ENCODE peak calls at places on chromosome 20, in seven cellular contexts. F is ovary, U is PC-9, E is astrocyte of the cerebellum, L is HFF-Myc, X is breast epithelium, C is sigmoid colon. Z is an unnamed sample.

GRCh38 chr20:24116611-24117010 is 128.0 kb upstream of the GGTLC1 start:
- DNase-seq in F (no peak), U (no peak), E (no peak), L (no peak), X (no peak), C (no peak), Z (no peak)

GRCh38 chr20:45506927-45507820 is 8.2 kb downstream of the SPINT3 start:
- DNase-seq in F (no peak), U (no peak), E (no peak), L (no peak), X (no peak), C (no peak), Z (no peak)

GRCh38 chr20:60637801-60638200 is 614.3 kb upstream of the CDH4 start:
- DNase-seq in F (no peak), U (no peak), E (no peak), L (no peak), X (no peak), C (no peak), Z (no peak)

GRCh38 chr20:43982886-43983285 is 68.2 kb downstream of the TOX2 start:
- DNase-seq in F (no peak), U (no peak), E (no peak), L (no peak), X (no peak), C (no peak), Z (no peak)

GRCh38 chr20:46708172-46708860 is 1.1 kb upstream of the SLC2A10 start:
- DNase-seq in F (no peak), U (no peak), E (no peak), L (no peak), X (no peak), C (no peak), Z (no peak)

GRCh38 chr20:15320941-15321340 is 983.5 kb upstream of the FLRT3 start:
- DNase-seq in F (no peak), U (no peak), E (no peak), L (no peak), X (peak; percentile 72), C (no peak), Z (no peak)

GRCh38 chr20:44594730-44595129 is 12.4 kb downstream of the PKIG start:
- DNase-seq in F (no peak), U (no peak), E (no peak), L (peak; percentile 61), X (no peak), C (no peak), Z (no peak)

GRCh38 chr20:37240337-37241055 is 21.1 kb downstream of the GHRH start:
- DNase-seq in F (no peak), U (no peak), E (no peak), L (no peak), X (no peak), C (peak; percentile 4), Z (no peak)

GRCh38 chr20:46545077-46545826 is 5.2 kb downstream of the OCSTAMP start:
- DNase-seq in F (no peak), U (no peak), E (no peak), L (no peak), X (no peak), C (no peak), Z (peak; percentile 91)

GRCh38 chr20:42706762-42707161 is 482.9 kb downstream of the PTPRT start:
- DNase-seq in F (no peak), U (no peak), E (no peak), L (no peak), X (no peak), C (peak; percentile 64), Z (no peak)

GRCh38 chr20:31860431-31861345 is 9.6 kb downstream of the DUSP15 start:
- DNase-seq in F (no peak), U (peak; percentile 46), E (no peak), L (no peak), X (no peak), C (no peak), Z (peak; percentile 39)

GRCh38 chr20:6504826-6505225 is 262.7 kb upstream of the BMP2 start:
- DNase-seq in F (no peak), U (no peak), E (no peak), L (no peak), X (no peak), C (no peak), Z (no peak)

GRCh38 chr20:52004720-52005119 is 186.9 kb downstream of the ZFP64 start:
- DNase-seq in F (no peak), U (no peak), E (no peak), L (no peak), X (no peak), C (no peak), Z (no peak)

GRCh38 chr20:4875578-4876067 is 125.7 kb downstream of the SLC23A2 start:
- DNase-seq in F (no peak), U (no peak), E (no peak), L (no peak), X (no peak), C (no peak), Z (no peak)

GRCh38 chr20:56582557-56582956 is 46.5 kb upstream of the TFAP2C start:
- DNase-seq in F (no peak), U (no peak), E (no peak), L (no peak), X (no peak), C (no peak), Z (no peak)

GRCh38 chr20:9035129-9035528 is 33.8 kb upstream of the PLCB4 start:
- DNase-seq in F (no peak), U (peak; percentile 53), E (peak; percentile 74), L (peak; percentile 74), X (no peak), C (no peak), Z (no peak)

GRCh38 chr20:61244213-61244612 is 7.8 kb upstream of the CDH4 start:
- DNase-seq in F (no peak), U (no peak), E (no peak), L (no peak), X (no peak), C (no peak), Z (no peak)

GRCh38 chr20:50518270-50518721 is 8.1 kb downstream of the PTPN1 start:
- DNase-seq in F (no peak), U (no peak), E (no peak), L (no peak), X (no peak), C (no peak), Z (no peak)

GRCh38 chr20:36548006-36548315 is 6.6 kb downstream of the MYL9 start:
- DNase-seq in F (peak; percentile 48), U (no peak), E (no peak), L (no peak), X (no peak), C (peak; percentile 74), Z (no peak)

GRCh38 chr20:48722737-48723191 is 105.0 kb downstream of the PREX1 start:
- DNase-seq in F (no peak), U (no peak), E (no peak), L (no peak), X (no peak), C (peak; percentile 63), Z (peak; percentile 62)
- TF ChIP-seq CTCF in F (no peak), U (no peak), E (no peak), L (no peak), X (no peak), C (no peak), Z (no peak)

DNA sequence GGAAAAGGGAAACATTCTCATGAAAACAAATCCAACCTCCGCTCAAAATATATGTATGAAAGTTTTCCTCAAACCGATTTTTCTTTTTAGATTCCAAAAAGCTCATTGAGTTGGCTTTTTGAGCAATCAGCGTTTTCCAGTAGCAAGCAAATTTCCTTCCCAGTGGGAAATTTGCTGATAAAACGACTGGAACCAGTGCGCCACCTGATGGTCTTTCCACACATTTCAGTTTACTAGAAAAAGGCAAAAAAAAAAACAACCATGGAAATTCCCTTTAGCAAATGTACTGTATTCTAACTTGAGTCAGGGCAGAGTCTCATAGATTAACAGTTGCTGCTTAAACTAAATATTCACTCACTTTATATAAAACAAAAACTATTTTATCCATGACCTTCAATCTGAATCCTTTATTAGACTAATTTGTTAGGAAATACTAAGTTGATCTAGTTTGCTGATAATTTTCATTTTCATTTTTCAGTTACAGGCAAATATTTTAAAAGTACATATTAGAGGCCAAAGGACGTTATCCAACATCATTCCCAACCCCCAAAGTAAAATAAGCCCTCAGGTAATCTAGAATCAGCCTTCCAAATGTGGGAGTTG is 271.5 kb downstream of the FOXA2 start:
- DNase-seq in F (no peak), U (peak; percentile 25), E (peak; percentile 5), L (no peak), X (no peak), C (no peak), Z (no peak)
- TF ChIP-seq CTCF in F (no peak), U (peak; percentile 74), E (peak; percentile 70), L (peak; percentile 32), X (peak; percentile 33), C (no peak), Z (peak; percentile 57)

GRCh38 chr20:62447143-62447869 is 20.0 kb upstream of the RBBP8NL start:
- DNase-seq in F (no peak), U (no peak), E (no peak), L (no peak), X (no peak), C (no peak), Z (no peak)
- TF ChIP-seq CTCF in F (no peak), U (no peak), E (no peak), L (no peak), X (no peak), C (no peak), Z (no peak)

DNA sequence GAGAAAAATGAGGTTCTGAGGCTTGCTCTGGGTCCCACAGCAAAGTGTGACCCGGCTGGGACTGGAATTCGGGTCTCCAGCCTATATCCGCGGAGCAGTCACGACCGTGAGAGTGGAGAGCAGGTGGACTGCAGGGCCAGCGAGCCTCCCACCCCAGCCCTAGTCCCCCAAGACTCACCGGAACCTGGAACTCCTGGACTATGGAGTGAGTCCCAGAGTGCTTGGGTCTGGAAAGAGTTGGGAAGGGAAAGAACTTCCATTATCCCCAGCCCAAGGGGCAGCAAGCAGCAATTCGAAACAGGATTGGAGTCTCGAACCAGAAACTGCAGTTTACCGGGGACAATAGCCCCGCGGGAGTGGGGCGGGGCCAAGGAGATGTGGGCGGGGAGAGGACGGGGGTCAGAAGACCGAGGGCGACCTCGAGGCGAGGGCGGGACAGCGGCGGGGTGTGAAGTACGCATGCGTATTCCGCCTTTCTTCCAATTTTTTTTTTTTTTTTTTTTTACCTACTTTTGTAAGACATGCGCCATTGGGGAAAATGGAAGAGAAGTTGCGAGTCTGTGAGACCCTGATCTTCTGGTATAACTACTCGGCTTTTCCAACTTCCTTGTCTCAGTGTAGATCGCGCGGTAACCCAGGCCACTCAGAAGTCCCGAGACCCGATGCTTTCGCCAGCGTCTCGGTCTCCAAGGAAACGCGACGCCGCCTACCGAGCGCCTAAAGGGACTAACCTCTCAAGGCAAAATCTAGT is at the start of gene C20orf96:
- DNase-seq in F (peak; percentile 91), U (peak; percentile 93), E (peak; percentile 88), L (peak; percentile 85), X (peak; percentile 81), C (peak; percentile 95), Z (peak; percentile 91)
- TF ChIP-seq CTCF in F (peak; percentile 44), U (peak; percentile 58), E (peak; percentile 68), L (peak; percentile 48), X (no peak), C (no peak), Z (no peak)

GRCh38 chr20:1800180-1800579 is 95.0 kb upstream of the SIRPA start:
- DNase-seq in F (no peak), U (no peak), E (no peak), L (no peak), X (no peak), C (no peak), Z (no peak)
- TF ChIP-seq CTCF in F (no peak), U (no peak), E (no peak), L (no peak), X (no peak), C (no peak), Z (no peak)

Z was measured in CD14-positive monocyte.